ENCODE peak calls at places on chromosome 5, in six cellular contexts. B is GM12865; J is HT1080; F is stimulated activated CD4-positive, alpha-beta T cell treated with anti-CD3 and anti-CD28 coated beads, TNF-alpha, amount 100 ng/mL, for 24 hours; W is pons; E is left lung. A is an unnamed sample.

GRCh38 chr5:40071870-40072269 is 607.8 kb upstream of the PTGER4 start:
- DNase-seq in B (no peak), J (no peak), F (no peak), W (no peak), E (no peak), A (no peak)

GRCh38 chr5:123164019-123164418 is 75.0 kb downstream of the PRDM6 start:
- DNase-seq in B (no peak), J (no peak), F (no peak), W (no peak), E (no peak), A (no peak)

GRCh38 chr5:43117092-43117491 is 3.6 kb upstream of the ZNF131 start:
- DNase-seq in B (no peak), J (no peak), F (no peak), W (no peak), E (no peak), A (peak; percentile 20)

GRCh38 chr5:54120473-54120872 is 189.9 kb downstream of the ARL15 start:
- DNase-seq in B (no peak), J (no peak), F (no peak), W (no peak), E (no peak), A (no peak)

GRCh38 chr5:16871746-16872339 is 64.2 kb downstream of the MYO10 start:
- DNase-seq in B (no peak), J (no peak), F (no peak), W (no peak), E (no peak), A (peak; percentile 64)

GRCh38 chr5:55816342-55816741 is 34.8 kb upstream of the IL31RA start:
- DNase-seq in B (no peak), J (peak; percentile 82), F (no peak), W (no peak), E (no peak), A (peak; percentile 79)

GRCh38 chr5:95895223-95895622 is 66.4 kb downstream of the ELL2 start:
- DNase-seq in B (no peak), J (no peak), F (no peak), W (no peak), E (no peak), A (no peak)

GRCh38 chr5:131268758-131269370 is 5.0 kb downstream of the CDC42SE2 start:
- DNase-seq in B (no peak), J (no peak), F (no peak), W (no peak), E (no peak), A (no peak)

GRCh38 chr5:122187426-122187825 is 58.1 kb downstream of the ZNF474 start:
- DNase-seq in B (no peak), J (peak; percentile 24), F (no peak), W (no peak), E (no peak), A (peak; percentile 74)

GRCh38 chr5:178392998-178393397 is 160.4 kb upstream of the PHYKPL start:
- DNase-seq in B (no peak), J (no peak), F (no peak), W (no peak), E (peak; percentile 25), A (no peak)

GRCh38 chr5:76820491-76820890 is 1.7 kb downstream of the F2RL1 start:
- DNase-seq in B (no peak), J (no peak), F (no peak), W (no peak), E (no peak), A (no peak)

GRCh38 chr5:79023323-79023722 is 38.2 kb upstream of the ARSB start:
- DNase-seq in B (no peak), J (no peak), F (no peak), W (no peak), E (no peak), A (no peak)

GRCh38 chr5:443239-444151 is 519 bp downstream of the EXOC3 start:
- DNase-seq in B (peak; percentile 44), J (no peak), F (no peak), W (no peak), E (no peak), A (no peak)

GRCh38 chr5:138661991-138662434 is 86.8 kb upstream of the HSPA9 start:
- DNase-seq in B (no peak), J (no peak), F (no peak), W (no peak), E (peak; percentile 16), A (no peak)

GRCh38 chr5:149486726-149487635 is 64.3 kb downstream of the CSNK1A1 start:
- DNase-seq in B (no peak), J (peak; percentile 64), F (no peak), W (no peak), E (no peak), A (peak; percentile 33)

GRCh38 chr5:173045481-173045880 is 10.7 kb upstream of the CREBRF start:
- DNase-seq in B (no peak), J (no peak), F (no peak), W (no peak), E (no peak), A (no peak)

GRCh38 chr5:75052461-75053285 is at the start of gene GCNT4:
- DNase-seq in B (peak; percentile 30), J (peak; percentile 31), F (no peak), W (no peak), E (peak; percentile 87), A (no peak)

GRCh38 chr5:167763772-167764171 is 527.7 kb upstream of the WWC1 start:
- DNase-seq in B (no peak), J (peak; percentile 35), F (no peak), W (no peak), E (no peak), A (no peak)

GRCh38 chr5:61167382-61167781 is 5.1 kb upstream of the SMIM15 start:
- DNase-seq in B (peak; percentile 43), J (peak; percentile 52), F (no peak), W (peak; percentile 53), E (no peak), A (peak; percentile 52)

GRCh38 chr5:10902145-10902544 is 141.1 kb upstream of the DAP start:
- DNase-seq in B (no peak), J (peak; percentile 75), F (no peak), W (no peak), E (no peak), A (peak; percentile 19)

GRCh38 chr5:115375922-115376321 is 79.5 kb upstream of the CCDC112 start:
- DNase-seq in B (no peak), J (no peak), F (no peak), W (no peak), E (no peak), A (no peak)

GRCh38 chr5:406041-406440 is 36.9 kb upstream of the EXOC3 start:
- DNase-seq in B (no peak), J (no peak), F (no peak), W (no peak), E (peak; percentile 59), A (no peak)

GRCh38 chr5:31806566-31806965 is 167.6 kb downstream of the PDZD2 start:
- DNase-seq in B (no peak), J (no peak), F (no peak), W (no peak), E (no peak), A (no peak)

GRCh38 chr5:122014232-122014940 is 52.6 kb downstream of the SRFBP1 start:
- DNase-seq in B (no peak), J (no peak), F (no peak), W (no peak), E (no peak), A (no peak)

GRCh38 chr5:52007230-52007858 is 624.1 kb downstream of the ISL1 start:
- DNase-seq in B (peak; percentile 34), J (peak; percentile 30), F (no peak), W (peak; percentile 59), E (no peak), A (peak; percentile 53)

GRCh38 chr5:89120719-89121118 is 237.7 kb upstream of the MEF2C start:
- DNase-seq in B (no peak), J (no peak), F (no peak), W (peak; percentile 71), E (no peak), A (no peak)

GRCh38 chr5:10460252-10460906 is 18.7 kb downstream of the ROPN1L start:
- DNase-seq in B (no peak), J (peak; percentile 55), F (no peak), W (peak; percentile 18), E (no peak), A (no peak)

GRCh38 chr5:39274388-39275085 is 55.2 kb upstream of the FYB1 start:
- DNase-seq in B (peak; percentile 59), J (no peak), F (no peak), W (peak; percentile 59), E (no peak), A (peak; percentile 12)

GRCh38 chr5:26492835-26493459 is 545.4 kb downstream of the CDH9 start:
- DNase-seq in B (no peak), J (no peak), F (no peak), W (no peak), E (no peak), A (no peak)

GRCh38 chr5:51829691-51830090 is 446.4 kb downstream of the ISL1 start:
- DNase-seq in B (no peak), J (peak; percentile 15), F (no peak), W (no peak), E (no peak), A (no peak)

GRCh38 chr5:44546283-44546682 is 157.1 kb upstream of the FGF10 start:
- DNase-seq in B (no peak), J (peak; percentile 43), F (no peak), W (no peak), E (no peak), A (no peak)

GRCh38 chr5:86909896-86910295 is 292.2 kb downstream of the COX7C start:
- DNase-seq in B (no peak), J (no peak), F (no peak), W (no peak), E (no peak), A (peak; percentile 56)

GRCh38 chr5:162372265-162372664 is 304.7 kb downstream of the GABRG2 start:
- DNase-seq in B (no peak), J (no peak), F (no peak), W (peak; percentile 6), E (no peak), A (no peak)

GRCh38 chr5:66066826-66067225 is 77.3 kb upstream of the SREK1 start:
- DNase-seq in B (no peak), J (no peak), F (no peak), W (no peak), E (no peak), A (no peak)

GRCh38 chr5:36657563-36657995 is 51.2 kb downstream of the SLC1A3 start:
- DNase-seq in B (no peak), J (peak; percentile 99), F (no peak), W (peak; percentile 93), E (no peak), A (peak; percentile 96)

GRCh38 chr5:123717139-123717538 is 205.2 kb downstream of the CSNK1G3 start:
- DNase-seq in B (no peak), J (peak; percentile 60), F (no peak), W (no peak), E (no peak), A (peak; percentile 35)

GRCh38 chr5:140734354-140734753 is 34.1 kb downstream of the ZMAT2 start:
- DNase-seq in B (no peak), J (peak; percentile 40), F (no peak), W (no peak), E (no peak), A (no peak)

A was measured in A172.